ENCODE peak calls at places on chromosomes 5 and 9, in four cellular contexts. U is Calu3; C is NAMALWA; D is stimulated activated CD8-positive, alpha-beta memory T cell treated with anti-CD3 and anti-CD28 coated beads, Interleukin-7, amount 100 ng/mL, for 4 hours. T is an unnamed sample.

GRCh38 chr5:143151056-143151455 is 252.4 kb downstream of the NR3C1 start:
- DNase-seq in C (no peak), U (no peak), D (no peak), T (no peak)

GRCh38 chr5:96343094-96343493 is 90.0 kb downstream of the PCSK1 start:
- DNase-seq in U (no peak), C (no peak), D (no peak), T (no peak)

GRCh38 chr9:113476511-113476916 is 13.0 kb downstream of the RGS3 start:
- DNase-seq in U (no peak), D (no peak), C (no peak), T (no peak)

GRCh38 chr5:7397005-7397546 is 1.1 kb downstream of the ADCY2 start:
- DNase-seq in C (no peak), U (no peak), D (no peak), T (no peak)

GRCh38 chr5:143641549-143641955 is 170.4 kb upstream of the HMHB1 start:
- DNase-seq in D (no peak), U (no peak), C (no peak), T (no peak)

GRCh38 chr5:98827161-98827560 is 53.7 kb downstream of the RGMB start:
- DNase-seq in U (peak), C (peak), D (no peak), T (no peak)

GRCh38 chr9:137486545-137487453 is 27.7 kb upstream of the NSMF start:
- DNase-seq in C (no peak), D (no peak), U (no peak), T (no peak)

GRCh38 chr5:95384485-95385213 is 6.5 kb upstream of the FAM81B start:
- DNase-seq in U (no peak), C (no peak), D (no peak), T (no peak)

GRCh38 chr5:18761801-18762200 is 1127.5 kb downstream of the TAF11L14 start:
- DNase-seq in D (no peak), U (no peak), C (no peak), T (no peak)

GRCh38 chr5:72878854-72879253 is 62.4 kb downstream of the TNPO1 start:
- DNase-seq in D (no peak), C (no peak), U (no peak), T (no peak)

GRCh38 chr9:129880654-129881546 is 45.6 kb downstream of the USP20 start:
- DNase-seq in D (no peak), U (no peak), C (no peak), T (no peak)

GRCh38 chr5:9514968-9515367 is 30.9 kb downstream of the SEMA5A start:
- DNase-seq in D (no peak), U (no peak), C (no peak), T (no peak)

GRCh38 chr9:14348241-14349140 is 34.5 kb upstream of the NFIB start:
- DNase-seq in D (no peak), C (no peak), U (no peak), T (no peak)

GRCh38 chr9:4837768-4838546 is 45.2 kb downstream of the RCL1 start:
- DNase-seq in U (no peak), D (no peak), C (no peak), T (no peak)

GRCh38 chr9:78559449-78559885 is 262.5 kb downstream of the PSAT1 start:
- DNase-seq in C (no peak), U (no peak), D (no peak), T (no peak)

GRCh38 chr9:71725590-71726338 is 42.5 kb downstream of the CEMIP2 start:
- DNase-seq in U (peak), C (no peak), D (no peak), T (peak)

GRCh38 chr9:12760758-12761157 is 14.1 kb upstream of the LURAP1L start:
- DNase-seq in C (no peak), D (no peak), U (no peak), T (no peak)

GRCh38 chr9:36798350-36799065 is 225.8 kb downstream of the MELK start:
- DNase-seq in D (no peak), U (peak), C (peak), T (no peak)

GRCh38 chr9:84953797-84954695 is 284.5 kb downstream of the NTRK2 start:
- DNase-seq in C (peak), U (peak), D (peak), T (peak)

GRCh38 chr5:138870611-138871010 is 4.5 kb downstream of the LRRTM2 start:
- DNase-seq in C (no peak), D (no peak), U (no peak), T (no peak)

GRCh38 chr5:62732677-62733121 is 154.1 kb downstream of the LRRC70 start:
- DNase-seq in U (no peak), D (no peak), C (no peak), T (no peak)

GRCh38 chr9:34069831-34070230 is 21.1 kb upstream of the UBAP2 start:
- DNase-seq in C (no peak), U (no peak), D (no peak), T (no peak)

GRCh38 chr5:125972706-125973105 is 450.5 kb upstream of the GRAMD2B start:
- DNase-seq in D (no peak), U (no peak), C (no peak), T (no peak)

GRCh38 chr5:157431544-157432200 is 28.3 kb upstream of the NIPAL4 start:
- DNase-seq in C (peak), D (no peak), U (peak), T (no peak)

GRCh38 chr9:127545196-127546124 is 66.6 kb upstream of the STXBP1 start:
- DNase-seq in U (peak), C (no peak), D (no peak), T (peak)

GRCh38 chr9:96363175-96363967 is 20.1 kb downstream of the SLC35D2 start:
- DNase-seq in U (no peak), C (no peak), D (no peak), T (no peak)

GRCh38 chr9:16342621-16343020 is 527.8 kb downstream of the BNC2 start:
- DNase-seq in D (no peak), C (no peak), U (no peak), T (no peak)

T was measured in breast epithelium.